ENCODE peak calls at places on chromosomes 2 and 18, in four cellular contexts. T is Peyer's patch; S is CD8-positive, alpha-beta T cell; Q is HCT116. Y is an unnamed sample. For H3K4me1, the result is how much of the 10 kb centered on the place peaks cover.

GRCh38 chr2:149331023-149331400 is 625 bp downstream of the LYPD6 start:
- DNase-seq in S (no peak), T (no peak), Q (no peak), Y (peak)

GRCh38 chr2:113407446-113408099 is 29.9 kb upstream of the ZNG1B start:
- DNase-seq in Q (peak), T (no peak), S (no peak), Y (peak)

GRCh38 chr2:120245520-120245835 is 7.2 kb upstream of the RALB start:
- DNase-seq in S (no peak), Q (no peak), T (peak), Y (peak)

GRCh38 chr2:26086779-26087178 is 52.9 kb downstream of the RAB10 start:
- DNase-seq in Q (no peak), T (no peak), S (no peak), Y (no peak)

GRCh38 chr18:44637210-44638051 is 43.3 kb upstream of the SETBP1 start:
- DNase-seq in Q (no peak), S (no peak), T (no peak), Y (no peak)

GRCh38 chr2:86015006-86015405 is 90.7 kb downstream of the POLR1A start:
- DNase-seq in T (no peak), S (no peak), Q (no peak), Y (no peak)

GRCh38 chr2:33209976-33210375 is 263.2 kb downstream of the LTBP1 start:
- DNase-seq in S (no peak), T (no peak), Q (no peak), Y (no peak)

GRCh38 chr2:224151161-224151560 is 112.1 kb upstream of the SERPINE2 start:
- DNase-seq in S (no peak), T (no peak), Q (no peak), Y (no peak)

GRCh38 chr18:3248670-3249359 is 1.2 kb downstream of the MYL12A start:
- DNase-seq in S (peak), T (no peak), Q (no peak), Y (peak)

GRCh38 chr18:75304678-75305557 is 94.3 kb downstream of the TSHZ1 start:
- DNase-seq in S (no peak), T (no peak), Q (no peak), Y (no peak)

GRCh38 chr2:150125708-150126107 is 361.8 kb downstream of the RND3 start:
- DNase-seq in Q (no peak), T (no peak), S (no peak), Y (no peak)

DNA sequence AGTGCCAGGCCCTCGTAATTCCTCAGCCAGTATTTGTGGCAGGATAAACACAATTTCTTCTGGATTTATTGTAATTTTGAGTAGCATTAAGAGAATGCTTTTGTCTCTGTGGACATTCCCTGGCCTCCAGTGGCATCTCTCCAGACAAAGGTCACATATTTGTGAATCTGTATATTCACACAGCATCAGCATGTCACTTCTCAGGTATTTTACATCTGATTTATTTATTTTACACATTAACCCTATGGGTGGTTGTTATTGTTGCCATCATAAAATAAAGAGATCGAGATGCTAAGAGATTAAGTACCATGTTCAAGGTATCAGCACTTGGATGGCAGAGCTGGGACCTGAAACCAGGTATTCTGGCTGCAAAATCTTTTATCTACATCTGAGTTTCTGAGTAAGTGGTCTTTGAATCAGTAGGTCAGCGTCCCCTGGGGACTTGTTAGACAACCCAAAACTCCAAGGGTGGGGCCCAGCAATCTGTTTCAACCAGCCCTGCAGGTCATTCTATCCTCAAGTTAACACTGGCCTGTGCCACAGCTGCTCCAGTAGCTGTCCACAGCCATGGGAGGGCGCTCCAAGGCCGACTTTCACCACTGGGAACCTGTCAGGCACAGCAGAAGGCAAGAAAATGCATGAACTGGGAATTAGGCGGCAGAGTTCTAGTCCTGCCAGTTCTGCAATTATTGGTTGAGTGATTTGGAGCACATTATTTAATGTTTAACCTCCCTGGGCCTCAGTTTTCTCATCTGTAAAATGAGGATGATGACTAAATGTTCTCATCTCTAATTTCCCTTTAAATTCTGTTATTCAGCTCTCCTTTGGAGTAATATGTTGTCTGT is 17.6 kb upstream of the MRPL33 start:
- DNase-seq in S (peak), Q (peak), T (peak), Y (peak)
- H3K4me1 ChIP-seq in S (under half), Q (under half), T (under half), Y (under half)

DNA sequence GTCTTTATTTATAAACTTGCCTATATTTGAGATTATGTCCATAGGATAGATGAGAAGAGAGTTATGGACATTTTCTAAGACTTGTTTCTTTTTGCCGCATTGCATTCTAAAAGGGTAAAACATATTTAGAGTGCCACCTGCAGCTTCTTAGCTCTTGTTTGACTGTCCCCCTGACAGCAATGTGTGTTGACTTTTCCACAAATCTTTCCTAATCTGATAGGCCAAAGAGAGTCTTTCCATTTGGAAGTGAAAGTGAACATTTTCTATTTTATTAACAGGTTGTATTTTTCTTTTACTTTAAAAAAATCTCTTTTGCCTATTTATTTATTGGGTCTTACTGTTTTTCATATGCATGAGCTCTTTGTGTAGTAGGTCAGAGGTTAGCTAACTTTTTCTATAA is 58.4 kb downstream of the FMNL2 start:
- DNase-seq in Q (no peak), T (no peak), S (no peak), Y (no peak)
- TF ChIP-seq CTCF in Q (no peak), T (no peak), S (no peak), Y (no peak)

DNA sequence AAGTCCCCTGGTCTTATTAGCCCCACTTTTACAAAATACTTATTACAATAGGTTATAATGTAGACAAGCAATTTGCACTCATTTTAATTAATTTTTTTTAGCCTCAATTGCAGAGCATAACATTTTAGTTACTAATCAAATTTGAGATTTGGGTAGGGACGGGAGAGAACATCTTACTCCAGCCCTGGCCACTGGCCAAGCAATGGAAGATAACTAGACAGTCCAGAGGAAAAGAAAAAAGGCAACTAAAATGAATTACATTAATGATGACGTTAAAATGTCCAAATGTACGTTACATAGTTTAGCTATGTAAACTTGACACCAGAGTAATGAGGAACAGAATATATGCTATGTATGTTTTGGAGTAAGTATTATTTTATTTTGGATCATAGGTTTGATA is 11.0 kb upstream of the CAVIN2 start:
- DNase-seq in T (no peak), S (no peak), Q (no peak), Y (no peak)
- H3K4me1 ChIP-seq in T (under half), S (under half), Q (under half), Y (under half)

GRCh38 chr2:46327627-46328026 is 30.4 kb downstream of the EPAS1 start:
- DNase-seq in Q (no peak), S (no peak), T (no peak), Y (no peak)
- TF ChIP-seq CTCF in Q (no peak), S (no peak), T (no peak), Y (peak)

DNA sequence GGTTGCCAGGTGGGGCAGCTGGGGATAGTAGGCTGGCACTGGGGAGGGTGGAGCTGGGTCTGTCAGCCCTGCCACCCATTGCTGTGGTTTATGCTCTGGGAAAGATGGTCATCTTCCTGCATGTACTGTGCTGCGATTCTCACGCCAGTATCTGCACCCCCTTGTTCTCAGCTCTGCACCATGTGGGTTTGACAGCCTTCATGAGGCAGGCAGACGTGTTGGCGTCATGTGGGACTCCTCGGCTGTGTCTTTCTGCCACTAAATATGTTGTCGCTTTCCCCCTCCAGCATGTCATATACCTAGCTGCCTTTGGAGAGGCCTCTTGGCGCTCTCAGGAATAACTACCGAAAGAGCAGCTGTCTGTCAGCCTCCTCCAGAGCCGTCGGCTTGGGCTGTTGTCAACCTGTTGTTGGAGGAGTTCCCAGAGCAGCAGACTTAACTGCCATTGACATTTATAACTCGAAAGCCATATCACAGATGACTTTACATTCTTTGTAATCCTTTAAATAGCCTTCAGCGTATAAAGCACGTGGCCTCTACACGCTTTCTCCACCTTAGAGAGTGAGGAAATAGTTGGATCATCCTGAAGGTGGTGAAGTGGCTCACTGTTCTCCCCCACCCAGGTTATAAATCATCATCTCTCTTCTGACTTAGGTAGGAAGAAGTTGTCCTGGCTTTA is 80.4 kb upstream of the MGAT5 start:
- DNase-seq in S (no peak), Q (no peak), T (peak), Y (no peak)
- H3K4me1 ChIP-seq in S (under half), Q (under half), T (under half), Y (under half)